ENCODE peak calls at places on chromosomes 1 and 21, in five cellular contexts. Z, T, B, L and N are unnamed samples.

GRCh38 chr1:93051961-93052360 is 27.1 kb upstream of the MTF2 start:
- DNase-seq in T (no peak), Z (peak), L (no peak), B (no peak), N (no peak)

GRCh38 chr21:39664586-39664985 is 51.8 kb downstream of the B3GALT5 start:
- DNase-seq in Z (no peak), B (no peak), L (no peak), T (no peak), N (no peak)

GRCh38 chr1:25733271-25733670 is 66.7 kb upstream of the SELENON start:
- DNase-seq in B (no peak), Z (no peak), L (no peak), T (no peak), N (no peak)

GRCh38 chr1:160247053-160247452 is 15.3 kb downstream of the DCAF8 start:
- DNase-seq in Z (no peak), T (no peak), L (no peak), B (no peak), N (no peak)

GRCh38 chr1:55536466-55536865 is 321.3 kb upstream of the USP24 start:
- DNase-seq in T (no peak), Z (no peak), L (no peak), B (no peak), N (no peak)

GRCh38 chr1:175857756-175858155 is 114.4 kb upstream of the TNR start:
- DNase-seq in L (no peak), B (no peak), T (no peak), Z (no peak), N (no peak)

GRCh38 chr21:14382486-14382834 is 486 bp downstream of the HSPA13 start:
- DNase-seq in T (no peak), Z (peak), B (peak), L (no peak), N (no peak)

GRCh38 chr1:205301220-205301821 is 20.2 kb downstream of the NUAK2 start:
- DNase-seq in L (peak), Z (peak), B (no peak), T (peak), N (peak)

GRCh38 chr1:111203681-111204210 is 3.3 kb upstream of the DENND2D start:
- DNase-seq in T (no peak), B (peak), Z (peak), L (peak), N (peak)

GRCh38 chr1:216531308-216532239 is 108.3 kb upstream of the USH2A start:
- DNase-seq in T (no peak), Z (no peak), L (no peak), B (no peak), N (no peak)

GRCh38 chr1:5833911-5834310 is 158.3 kb downstream of the NPHP4 start:
- DNase-seq in Z (no peak), T (no peak), L (no peak), B (no peak), N (no peak)

GRCh38 chr1:65830306-65830705 is 37.6 kb downstream of the PDE4B start:
- DNase-seq in B (no peak), L (no peak), Z (no peak), T (no peak), N (no peak)

GRCh38 chr1:111422546-111423391 is 4.8 kb downstream of the OVGP1 start:
- DNase-seq in B (no peak), Z (peak), L (peak), T (no peak), N (peak)

GRCh38 chr21:45156459-45156858 is 82.1 kb downstream of the ADARB1 start:
- DNase-seq in T (no peak), L (no peak), Z (no peak), B (no peak), N (no peak)

GRCh38 chr21:38619865-38620513 is 121.7 kb upstream of the ERG start:
- DNase-seq in T (no peak), Z (peak), L (no peak), B (peak), N (peak)

GRCh38 chr1:220084460-220084859 is 5.1 kb downstream of the BPNT1 start:
- DNase-seq in B (no peak), L (no peak), T (no peak), Z (peak), N (no peak)

GRCh38 chr1:10693497-10694273 is 102.8 kb downstream of the CASZ1 start:
- DNase-seq in Z (peak), B (no peak), L (no peak), T (no peak), N (no peak)

GRCh38 chr21:16082038-16082816 is 352.4 kb downstream of the USP25 start:
- DNase-seq in L (no peak), T (no peak), Z (peak), B (no peak), N (no peak)

GRCh38 chr1:41915786-41916571 is 2.7 kb downstream of the HIVEP3 start:
- DNase-seq in T (no peak), Z (no peak), L (peak), B (no peak), N (no peak)

GRCh38 chr1:227449051-227449450 is 114.3 kb upstream of the ZNF678 start:
- DNase-seq in L (no peak), T (no peak), Z (peak), B (no peak), N (no peak)

GRCh38 chr1:53367503-53368313 is 39.8 kb upstream of the LRP8 start:
- DNase-seq in L (peak), Z (no peak), B (no peak), T (no peak), N (peak)

GRCh38 chr1:236148471-236148847 is 6.1 kb downstream of the GPR137B start:
- DNase-seq in Z (no peak), B (no peak), L (no peak), T (no peak), N (no peak)

GRCh38 chr1:248844526-248844925 is 6.5 kb downstream of the ZNF672 start:
- DNase-seq in B (no peak), Z (no peak), T (no peak), L (no peak), N (no peak)

GRCh38 chr1:83075107-83075506 is 923.8 kb downstream of the TTLL7 start:
- DNase-seq in T (no peak), B (no peak), L (no peak), Z (no peak), N (no peak)

GRCh38 chr1:92317836-92318493 is 19.1 kb downstream of the RPAP2 start:
- DNase-seq in L (no peak), Z (no peak), T (no peak), B (no peak), N (no peak)

GRCh38 chr1:213499444-213499843 is 448.4 kb downstream of the RPS6KC1 start:
- DNase-seq in B (no peak), T (no peak), Z (no peak), L (no peak), N (no peak)

GRCh38 chr1:43071241-43071640 is 100.8 kb downstream of the EBNA1BP2 start:
- DNase-seq in B (no peak), T (no peak), L (no peak), Z (no peak), N (no peak)

GRCh38 chr1:43072314-43072713 is 99.8 kb downstream of the EBNA1BP2 start:
- DNase-seq in Z (no peak), L (no peak), B (no peak), T (no peak), N (no peak)

GRCh38 chr1:43074709-43075108 is 97.4 kb downstream of the EBNA1BP2 start:
- DNase-seq in L (no peak), T (no peak), B (no peak), Z (no peak), N (no peak)

GRCh38 chr1:43073490-43074230 is 98.4 kb downstream of the EBNA1BP2 start:
- DNase-seq in B (peak), L (peak), T (no peak), Z (peak), N (peak)

DNA sequence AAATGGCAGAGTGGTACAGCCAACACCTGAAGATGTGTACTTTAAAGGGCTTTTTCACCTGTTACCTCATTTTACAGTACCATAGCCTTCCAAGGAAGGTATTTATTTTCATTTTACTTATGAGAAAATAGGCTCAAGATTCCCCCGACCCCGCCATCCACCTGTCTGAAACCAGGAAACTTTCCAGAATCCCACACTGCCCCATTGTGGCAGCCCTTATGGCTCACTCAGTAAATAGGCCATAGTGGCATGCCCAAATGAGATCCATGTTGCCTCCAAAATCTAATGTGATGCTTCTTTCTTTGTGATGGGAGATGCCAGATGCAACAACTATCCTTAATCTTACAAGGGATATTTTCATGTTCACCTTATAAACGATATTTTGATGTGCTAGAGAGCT is 97.8 kb downstream of the EBNA1BP2 start:
- DNase-seq in Z (peak), T (no peak), L (no peak), B (no peak), N (no peak)
- TF ChIP-seq CTCF in Z (peak), T (no peak), L (no peak), B (no peak), N (no peak)

DNA sequence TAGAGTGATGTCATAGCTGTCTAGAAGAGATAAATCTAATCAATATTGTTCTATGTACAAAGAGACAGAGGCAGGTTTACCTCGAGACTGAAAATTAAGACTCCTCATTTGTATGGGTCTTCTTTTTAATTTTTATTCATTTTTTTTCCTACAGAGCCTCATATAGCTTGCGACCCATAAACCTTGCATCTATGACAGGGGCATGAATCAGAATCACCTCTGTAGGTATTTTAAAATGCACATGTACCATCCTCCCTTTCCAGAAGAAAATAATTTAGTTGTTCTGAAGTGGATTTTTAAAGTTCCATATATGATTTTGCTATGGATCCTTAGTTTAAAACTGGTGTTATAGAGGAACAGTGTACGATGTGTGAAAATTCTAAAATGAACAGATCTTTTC is 64.5 kb downstream of the KCNK2 start:
- DNase-seq in B (no peak), L (no peak), T (no peak), Z (no peak), N (no peak)
- TF ChIP-seq CTCF in B (no peak), L (no peak), T (no peak), Z (no peak), N (no peak)

GRCh38 chr1:37763791-37764741 is 854 bp downstream of the EPHA10 start:
- DNase-seq in Z (peak), B (no peak), L (no peak), T (no peak), N (no peak)

GRCh38 chr1:37764888-37765441 is at the start of gene EPHA10:
- DNase-seq in L (no peak), Z (no peak), B (no peak), T (no peak), N (no peak)

GRCh38 chr1:37762516-37762915 is 2.4 kb downstream of the EPHA10 start:
- DNase-seq in B (no peak), Z (no peak), T (no peak), L (no peak), N (no peak)

GRCh38 chr1:37767488-37767887 is 2.6 kb upstream of the EPHA10 start:
- DNase-seq in T (no peak), B (no peak), L (no peak), Z (no peak), N (no peak)

DNA sequence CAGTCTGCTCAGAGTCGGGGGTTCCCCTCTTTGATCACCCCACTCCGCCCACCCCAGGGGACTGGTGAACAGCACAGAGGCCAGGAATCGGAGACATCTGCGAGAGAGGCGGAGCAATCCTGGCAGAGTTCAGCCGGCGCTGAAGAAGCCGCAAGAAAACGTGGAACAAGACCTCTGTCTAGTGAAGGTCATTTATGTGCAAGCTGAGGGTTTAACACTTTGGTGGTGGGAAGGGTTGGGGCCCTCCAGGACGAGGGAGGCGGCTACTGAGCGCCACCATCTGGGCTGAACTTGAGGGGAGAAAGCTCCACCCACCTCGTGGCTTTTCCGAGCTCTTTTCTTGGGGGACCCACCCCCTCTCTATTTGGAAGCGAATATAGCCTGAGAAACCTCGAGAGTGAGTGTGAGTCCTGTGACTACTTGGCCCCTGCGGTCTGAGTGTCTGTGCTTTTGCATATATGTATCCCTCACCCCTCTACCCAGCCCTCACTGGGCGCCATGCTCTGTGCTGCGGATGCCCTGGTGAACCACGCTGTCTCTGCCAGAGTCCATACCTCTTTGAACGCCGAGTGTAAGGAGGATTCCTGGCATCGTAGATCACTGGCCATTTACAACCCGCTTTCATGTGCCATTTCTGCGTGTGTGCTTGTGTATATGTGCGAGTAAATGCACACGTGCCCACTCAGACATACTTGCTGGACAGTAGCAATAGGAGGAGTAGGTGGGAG is 1.2 kb upstream of the EPHA10 start:
- DNase-seq in T (no peak), L (no peak), Z (no peak), B (no peak), N (no peak)
- TF ChIP-seq CTCF in T (no peak), L (no peak), Z (no peak), B (no peak), N (no peak)

DNA sequence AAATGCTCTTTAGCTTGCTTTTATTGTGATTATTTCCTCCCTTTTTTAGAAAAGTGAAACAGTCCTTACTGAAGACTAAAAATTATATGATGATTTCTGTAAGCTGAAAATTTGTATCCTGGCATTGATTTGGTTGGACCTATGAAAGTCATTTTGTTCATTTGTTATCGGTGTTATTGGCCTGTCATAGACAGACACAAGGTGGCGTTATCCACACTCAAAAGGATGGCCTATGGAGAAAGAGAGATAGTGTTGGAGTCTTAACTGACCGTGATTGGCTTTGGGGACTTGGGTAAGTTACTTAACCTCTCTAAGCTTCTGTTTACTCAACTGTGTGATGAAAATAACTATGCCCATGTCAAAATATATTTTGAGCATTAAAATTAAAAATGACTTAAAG is 203.6 kb upstream of the CHODL start:
- DNase-seq in L (no peak), B (peak), Z (peak), T (no peak), N (no peak)
- TF ChIP-seq CTCF in L (no peak), B (peak), Z (peak), T (no peak), N (no peak)

GRCh38 chr1:51336711-51337110 is 6.3 kb upstream of the TTC39A start:
- DNase-seq in B (no peak), L (peak), Z (no peak), T (no peak), N (no peak)

GRCh38 chr1:51331206-51332100 is 1.1 kb upstream of the TTC39A start:
- DNase-seq in L (peak), B (no peak), Z (peak), T (no peak), N (peak)

GRCh38 chr1:51340380-51340779 is 10.0 kb upstream of the TTC39A start:
- DNase-seq in L (no peak), B (no peak), Z (no peak), T (no peak), N (no peak)

GRCh38 chr1:51330331-51331201 is at the start of gene TTC39A:
- DNase-seq in B (no peak), T (no peak), L (peak), Z (no peak), N (no peak)

DNA sequence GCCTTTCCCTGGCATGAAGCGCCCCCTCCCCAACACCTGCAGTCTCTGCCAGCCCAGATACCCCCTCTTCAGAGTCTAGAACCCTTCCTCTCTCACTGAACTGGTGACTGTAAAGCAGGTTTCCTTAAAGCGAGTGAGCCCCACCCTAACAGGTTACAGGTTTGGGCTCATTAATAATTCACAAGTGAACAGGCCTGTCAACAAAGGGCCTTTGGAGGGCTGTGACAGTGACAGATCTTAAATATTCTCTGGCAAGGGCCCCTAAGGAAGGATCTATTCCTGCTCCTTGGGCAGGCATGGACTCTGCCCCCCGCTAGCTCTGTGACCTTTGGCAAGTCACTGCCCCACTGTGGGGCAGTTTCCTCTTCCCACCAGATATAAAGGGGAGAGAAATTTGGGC is 5.6 kb upstream of the TTC39A start:
- DNase-seq in T (no peak), L (peak), B (no peak), Z (no peak), N (peak)
- TF ChIP-seq CTCF in T (no peak), L (no peak), B (no peak), Z (no peak), N (no peak)

DNA sequence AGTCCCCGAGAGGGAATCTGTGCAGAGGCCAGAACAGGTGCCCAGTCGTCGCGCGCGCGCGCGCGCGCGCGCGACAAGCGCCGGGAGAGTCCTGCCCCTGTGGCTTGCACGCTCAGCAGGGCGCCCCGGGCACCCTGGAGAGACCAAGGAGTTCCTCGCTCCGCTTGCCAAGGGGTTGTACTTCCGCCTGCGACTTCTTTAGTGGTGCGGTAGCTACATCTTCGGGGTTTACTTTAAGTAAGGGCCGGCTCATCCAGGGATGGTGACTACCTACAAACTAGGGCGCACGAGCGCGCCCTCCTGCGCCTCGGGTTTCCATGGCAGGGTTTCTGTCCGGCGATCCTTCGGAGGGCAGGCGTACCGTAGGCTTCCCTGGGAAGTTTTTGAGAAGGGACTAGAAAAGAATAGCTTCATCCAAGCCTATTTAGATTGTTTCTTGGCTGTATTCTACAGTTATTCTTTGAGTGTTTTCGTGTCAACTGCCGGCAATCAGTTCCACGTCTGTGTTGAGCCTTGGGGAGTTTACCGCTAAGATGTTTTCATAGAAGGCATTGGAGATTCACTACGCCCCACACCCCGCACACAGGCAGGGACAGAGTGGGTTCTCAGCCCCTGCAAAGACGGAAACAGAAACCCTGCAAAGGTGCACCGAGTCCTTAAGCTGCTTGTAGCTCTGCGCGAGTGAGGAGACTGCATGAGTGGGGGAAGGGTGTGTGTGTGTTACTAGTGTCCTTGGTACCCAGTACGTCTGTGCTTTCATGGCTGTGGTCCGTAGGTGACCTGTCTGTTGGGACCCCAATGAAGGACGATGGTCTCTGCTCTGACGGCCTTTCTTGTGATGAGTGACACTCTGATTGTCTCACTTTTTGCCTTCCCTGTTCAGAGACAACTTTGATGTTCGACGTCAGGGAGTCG is 1.7 kb downstream of the LHX4 start:
- DNase-seq in T (no peak), B (no peak), L (no peak), Z (peak), N (no peak)
- TF ChIP-seq CTCF in T (no peak), B (no peak), L (no peak), Z (no peak), N (no peak)

DNA sequence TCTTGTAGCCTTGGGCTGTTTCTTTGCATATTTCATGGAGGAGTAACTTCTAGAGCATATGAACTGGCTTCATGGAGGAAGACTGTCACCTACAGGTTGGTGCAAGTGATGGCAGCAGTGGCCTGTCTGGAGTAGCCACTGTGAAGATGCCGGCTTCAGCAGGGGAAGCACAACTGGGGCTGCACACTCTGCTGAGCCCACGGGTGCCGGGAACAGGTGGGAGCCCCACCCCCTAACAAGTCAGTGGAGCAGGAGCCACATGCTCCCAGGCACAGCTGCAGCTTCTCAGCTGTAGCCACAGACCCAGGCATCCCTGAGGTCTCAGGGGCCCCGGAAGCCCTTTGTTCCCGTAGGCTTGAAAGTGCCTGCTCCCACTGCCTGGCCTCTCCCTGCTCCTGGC is 43.2 kb upstream of the C1orf185 start:
- DNase-seq in T (no peak), Z (peak), B (no peak), L (no peak), N (no peak)
- TF ChIP-seq CTCF in T (peak), Z (peak), B (no peak), L (no peak), N (no peak)

GRCh38 chr1:201022824-201023516 is 544 bp downstream of the KIF21B start:
- DNase-seq in B (no peak), Z (no peak), L (no peak), T (no peak), N (no peak)
- TF ChIP-seq CTCF in B (no peak), Z (no peak), L (no peak), T (no peak), N (no peak)